ENCODE peak calls at places on chromosome 10, in ten cellular contexts. O, G, Q, F, C, T, L, A, U and M are unnamed samples.

GRCh38 chr10:30630571-30630970 is 1.0 kb upstream of the LYZL2 start:
- DNase-seq in O (no peak), G (no peak), Q (no peak), F (no peak), C (no peak), T (no peak), L (no peak), A (no peak), U (peak), M (no peak)

GRCh38 chr10:21021843-21022594 is 124.9 kb upstream of the NEBL start:
- DNase-seq in O (no peak), G (peak), Q (no peak), F (no peak), C (no peak), T (no peak), L (no peak), A (no peak), U (no peak), M (no peak)

GRCh38 chr10:69048103-69048502 is 39.8 kb upstream of the SRGN start:
- DNase-seq in O (no peak), G (no peak), Q (no peak), F (no peak), C (no peak), T (no peak), L (no peak), A (no peak), U (peak), M (peak)

GRCh38 chr10:87646192-87646909 is 13.3 kb upstream of the PAPSS2 start:
- DNase-seq in O (no peak), G (no peak), Q (no peak), F (no peak), C (no peak), T (no peak), L (no peak), A (no peak), U (no peak), M (no peak)

GRCh38 chr10:132257907-132258306 is 49.8 kb downstream of the STK32C start:
- DNase-seq in O (no peak), G (no peak), Q (no peak), F (no peak), C (no peak), T (no peak), L (no peak), A (no peak), U (no peak), M (no peak)

GRCh38 chr10:132918264-132918616 is 24.1 kb downstream of the CFAP46 start:
- DNase-seq in O (no peak), G (no peak), Q (no peak), F (no peak), C (no peak), T (no peak), L (no peak), A (no peak), U (no peak), M (no peak)

GRCh38 chr10:60384708-60385398 is 4.8 kb downstream of the ANK3 start:
- DNase-seq in O (no peak), G (peak), Q (no peak), F (no peak), C (no peak), T (no peak), L (no peak), A (no peak), U (peak), M (no peak)

GRCh38 chr10:19628767-19629443 is 187.3 kb upstream of the PLXDC2 start:
- DNase-seq in O (no peak), G (no peak), Q (no peak), F (no peak), C (no peak), T (no peak), L (no peak), A (no peak), U (no peak), M (no peak)

GRCh38 chr10:15084502-15084922 is 4.1 kb downstream of the ACBD7 start:
- DNase-seq in O (peak), G (peak), Q (no peak), F (no peak), C (peak), T (peak), L (no peak), A (no peak), U (peak), M (no peak)

GRCh38 chr10:112278871-112279270 is 4.3 kb upstream of the TECTB start:
- DNase-seq in O (no peak), G (no peak), Q (no peak), F (no peak), C (no peak), T (no peak), L (no peak), A (no peak), U (no peak), M (no peak)

GRCh38 chr10:95860486-95861040 is 47.2 kb upstream of the CC2D2B start:
- DNase-seq in O (no peak), G (no peak), Q (no peak), F (no peak), C (no peak), T (no peak), L (no peak), A (no peak), U (peak), M (no peak)

GRCh38 chr10:128017825-128018224 is 108.4 kb downstream of the MKI67 start:
- DNase-seq in O (no peak), G (no peak), Q (no peak), F (no peak), C (no peak), T (no peak), L (no peak), A (no peak), U (no peak), M (no peak)

GRCh38 chr10:132627736-132628512 is 90.3 kb downstream of the INPP5A start:
- DNase-seq in O (peak), G (no peak), Q (no peak), F (no peak), C (no peak), T (no peak), L (no peak), A (no peak), U (peak), M (no peak)

GRCh38 chr10:52261362-52261761 is 52.7 kb upstream of the DKK1 start:
- DNase-seq in O (no peak), G (no peak), Q (no peak), F (no peak), C (no peak), T (no peak), L (no peak), A (no peak), U (no peak), M (no peak)

GRCh38 chr10:76668013-76668370 is 969.6 kb downstream of the KCNMA1 start:
- DNase-seq in O (no peak), G (no peak), Q (no peak), F (no peak), C (no peak), T (no peak), L (no peak), A (no peak), U (no peak), M (no peak)

GRCh38 chr10:14474656-14475055 is 143.9 kb upstream of the FRMD4A start:
- DNase-seq in O (no peak), G (no peak), Q (no peak), F (no peak), C (no peak), T (no peak), L (no peak), A (no peak), U (peak), M (no peak)

GRCh38 chr10:113907166-113907565 is 52.7 kb downstream of the NHLRC2 start:
- DNase-seq in O (no peak), G (peak), Q (no peak), F (no peak), C (no peak), T (no peak), L (no peak), A (no peak), U (peak), M (no peak)

GRCh38 chr10:28155726-28156125 is 147.1 kb downstream of the MPP7 start:
- DNase-seq in O (no peak), G (no peak), Q (no peak), F (no peak), C (no peak), T (no peak), L (no peak), A (no peak), U (no peak), M (no peak)